ENCODE peak calls at places on chromosomes 16 and 17, in nine cellular contexts. J, P, C, A, F, U, L, N and T are unnamed samples.

GRCh38 chr16:709651-710499 is 4.3 kb upstream of the FBXL16 start:
- DNase-seq in U (no peak), J (no peak), F (no peak), N (no peak), P (peak; percentile 91), A (peak; percentile 59), C (no peak), L (no peak), T (no peak)

GRCh38 chr17:77884019-77884418 is 74.5 kb upstream of the TNRC6C start:
- DNase-seq in F (no peak), L (no peak), N (no peak), C (no peak), U (no peak), P (peak; percentile 67), J (no peak), A (no peak), T (no peak)

GRCh38 chr16:75198135-75198600 is 8.8 kb downstream of the CTRB2 start:
- DNase-seq in L (no peak), P (no peak), U (no peak), C (no peak), A (no peak), F (no peak), J (peak; percentile 24), N (no peak), T (no peak)

GRCh38 chr16:228151-228855 is 946 bp downstream of the LUC7L start:
- DNase-seq in U (no peak), L (no peak), P (peak; percentile 18), F (no peak), J (no peak), N (no peak), C (no peak), A (no peak), T (no peak)

GRCh38 chr17:17258011-17258410 is 21.0 kb upstream of the FLCN start:
- DNase-seq in C (no peak), J (no peak), N (no peak), F (no peak), P (no peak), A (no peak), L (no peak), U (no peak), T (no peak)

GRCh38 chr16:14102925-14103720 is 32.0 kb downstream of the MRTFB start:
- DNase-seq in P (no peak), U (no peak), C (no peak), A (no peak), F (no peak), N (no peak), J (no peak), L (no peak), T (no peak)

GRCh38 chr17:56594528-56595418 is 1.3 kb downstream of the NOG start:
- DNase-seq in F (no peak), C (peak; percentile 28), J (no peak), N (no peak), A (peak; percentile 34), P (no peak), L (no peak), U (no peak), T (no peak)

GRCh38 chr16:64615647-64616280 is 506.1 kb downstream of the CDH11 start:
- DNase-seq in U (no peak), J (no peak), N (no peak), L (no peak), P (peak; percentile 74), F (no peak), A (peak; percentile 31), C (no peak), T (no peak)

GRCh38 chr16:1264257-1265089 is 8.6 kb downstream of the TPSD1 start:
- DNase-seq in N (no peak), C (no peak), L (no peak), A (no peak), J (no peak), U (no peak), P (no peak), F (no peak), T (no peak)

GRCh38 chr17:7004398-7005253 is 7.8 kb upstream of the RNASEK start:
- DNase-seq in F (peak; percentile 20), C (peak; percentile 32), L (no peak), P (peak; percentile 73), J (no peak), U (no peak), N (peak; percentile 56), A (no peak), T (no peak)